ENCODE peak calls at places on chromosomes 13 and 19, in four cellular contexts. One of them, this sample, is unnamed. For H3K4me1, the result is how much of the 10 kb centered on the place peaks cover.

GRCh38 chr19:23391239-23391638 is 4.0 kb downstream of the ZNF91 start:
- DNase-seq in sigmoid colon: no peak
- DNase-seq in CD8-positive, alpha-beta T cell: no peak
- DNase-seq in PC-9: no peak
- DNase-seq in this sample: no peak

GRCh38 chr13:40386586-40386985 is 279.9 kb downstream of the FOXO1 start:
- DNase-seq in sigmoid colon: no peak
- DNase-seq in CD8-positive, alpha-beta T cell: no peak
- DNase-seq in PC-9: no peak
- DNase-seq in this sample: no peak

GRCh38 chr19:35249848-35250711 is 1.3 kb downstream of the LSR start:
- DNase-seq in sigmoid colon: peak
- DNase-seq in CD8-positive, alpha-beta T cell: no peak
- DNase-seq in PC-9: no peak
- DNase-seq in this sample: peak

GRCh38 chr13:28077231-28077630 is 23.1 kb downstream of the FLT3 start:
- DNase-seq in sigmoid colon: no peak
- DNase-seq in CD8-positive, alpha-beta T cell: no peak
- DNase-seq in PC-9: no peak
- DNase-seq in this sample: no peak

GRCh38 chr13:114123448-114123847 is 9.0 kb downstream of the RASA3 start:
- DNase-seq in sigmoid colon: no peak
- DNase-seq in CD8-positive, alpha-beta T cell: no peak
- DNase-seq in PC-9: no peak
- DNase-seq in this sample: no peak

GRCh38 chr13:23984541-23984940 is 87.2 kb upstream of the C1QTNF9B start:
- DNase-seq in sigmoid colon: no peak
- DNase-seq in CD8-positive, alpha-beta T cell: no peak
- DNase-seq in PC-9: no peak
- DNase-seq in this sample: no peak

GRCh38 chr19:35859414-35859813 is 2.7 kb downstream of the KIRREL2 start:
- DNase-seq in sigmoid colon: no peak
- DNase-seq in CD8-positive, alpha-beta T cell: no peak
- DNase-seq in PC-9: no peak
- DNase-seq in this sample: no peak

GRCh38 chr13:40236566-40237168 is 429.8 kb downstream of the FOXO1 start:
- DNase-seq in sigmoid colon: peak
- DNase-seq in CD8-positive, alpha-beta T cell: no peak
- DNase-seq in PC-9: no peak
- DNase-seq in this sample: no peak

GRCh38 chr19:40815223-40815622 is 16.2 kb downstream of the EGLN2 start:
- DNase-seq in sigmoid colon: peak
- DNase-seq in CD8-positive, alpha-beta T cell: no peak
- DNase-seq in PC-9: no peak
- DNase-seq in this sample: no peak

GRCh38 chr19:47319923-47320871 is 10.5 kb downstream of the C5AR1 start:
- DNase-seq in sigmoid colon: no peak
- DNase-seq in CD8-positive, alpha-beta T cell: no peak
- DNase-seq in PC-9: no peak
- DNase-seq in this sample: no peak

GRCh38 chr19:28061111-28061510 is 1151.8 kb downstream of the UQCRFS1 start:
- DNase-seq in sigmoid colon: no peak
- DNase-seq in CD8-positive, alpha-beta T cell: no peak
- DNase-seq in PC-9: no peak
- DNase-seq in this sample: no peak

GRCh38 chr19:19651076-19651475 is 7.6 kb upstream of the GMIP start:
- DNase-seq in sigmoid colon: no peak
- DNase-seq in CD8-positive, alpha-beta T cell: no peak
- DNase-seq in PC-9: no peak
- DNase-seq in this sample: no peak

GRCh38 chr13:48531416-48532145 is 1.3 kb downstream of the RCBTB2 start:
- DNase-seq in sigmoid colon: no peak
- DNase-seq in CD8-positive, alpha-beta T cell: no peak
- DNase-seq in PC-9: no peak
- DNase-seq in this sample: no peak

GRCh38 chr19:34733266-34733825 is 697 bp upstream of the ZNF181 start:
- DNase-seq in sigmoid colon: peak
- DNase-seq in CD8-positive, alpha-beta T cell: no peak
- DNase-seq in PC-9: no peak
- DNase-seq in this sample: no peak

GRCh38 chr19:2494447-2495129 is 18.7 kb downstream of the GADD45B start:
- DNase-seq in sigmoid colon: peak
- DNase-seq in CD8-positive, alpha-beta T cell: peak
- DNase-seq in PC-9: peak
- DNase-seq in this sample: peak

GRCh38 chr13:40440990-40441820 is 225.2 kb downstream of the FOXO1 start:
- DNase-seq in sigmoid colon: peak
- DNase-seq in CD8-positive, alpha-beta T cell: no peak
- DNase-seq in PC-9: peak
- DNase-seq in this sample: no peak

GRCh38 chr19:5515737-5516136 is 52.0 kb downstream of the TINCR start:
- DNase-seq in sigmoid colon: no peak
- DNase-seq in CD8-positive, alpha-beta T cell: no peak
- DNase-seq in PC-9: no peak
- DNase-seq in this sample: no peak

GRCh38 chr19:7993560-7993959 is 11.9 kb downstream of the ELAVL1 start:
- DNase-seq in sigmoid colon: no peak
- DNase-seq in CD8-positive, alpha-beta T cell: no peak
- DNase-seq in PC-9: no peak
- DNase-seq in this sample: no peak

GRCh38 chr19:39224910-39225309 is 19.9 kb downstream of the IFNL3 start:
- DNase-seq in sigmoid colon: no peak
- DNase-seq in CD8-positive, alpha-beta T cell: no peak
- DNase-seq in PC-9: no peak
- DNase-seq in this sample: no peak

GRCh38 chr13:50481936-50482335 is 361.6 kb downstream of the DLEU7 start:
- DNase-seq in sigmoid colon: no peak
- DNase-seq in CD8-positive, alpha-beta T cell: no peak
- DNase-seq in PC-9: no peak
- DNase-seq in this sample: no peak

GRCh38 chr19:12567951-12568350 is 16.7 kb upstream of the ZNF564 start:
- DNase-seq in sigmoid colon: no peak
- DNase-seq in CD8-positive, alpha-beta T cell: no peak
- DNase-seq in PC-9: no peak
- DNase-seq in this sample: no peak

GRCh38 chr19:45854167-45854778 is 8.7 kb downstream of the SYMPK start:
- DNase-seq in sigmoid colon: no peak
- DNase-seq in CD8-positive, alpha-beta T cell: no peak
- DNase-seq in PC-9: no peak
- DNase-seq in this sample: no peak

GRCh38 chr13:113646376-113646775 is 11.6 kb downstream of the ATP4B start:
- DNase-seq in sigmoid colon: peak
- DNase-seq in CD8-positive, alpha-beta T cell: no peak
- DNase-seq in PC-9: no peak
- DNase-seq in this sample: peak

GRCh38 chr19:47776568-47776967 is 1.9 kb upstream of the SELENOW start:
- DNase-seq in sigmoid colon: no peak
- DNase-seq in CD8-positive, alpha-beta T cell: no peak
- DNase-seq in PC-9: peak
- DNase-seq in this sample: no peak

GRCh38 chr13:98910501-98910951 is 67.3 kb downstream of the DOCK9 start:
- DNase-seq in sigmoid colon: no peak
- DNase-seq in CD8-positive, alpha-beta T cell: no peak
- DNase-seq in PC-9: peak
- DNase-seq in this sample: peak

GRCh38 chr19:5936308-5936980 is 22.4 kb downstream of the CAPS start:
- DNase-seq in sigmoid colon: no peak
- DNase-seq in CD8-positive, alpha-beta T cell: no peak
- DNase-seq in PC-9: no peak
- DNase-seq in this sample: no peak

GRCh38 chr13:79943633-79944032 is 397.3 kb downstream of the SPRY2 start:
- DNase-seq in sigmoid colon: no peak
- DNase-seq in CD8-positive, alpha-beta T cell: no peak
- DNase-seq in PC-9: no peak
- DNase-seq in this sample: no peak

GRCh38 chr13:53112522-53112921 is 83.9 kb downstream of the OLFM4 start:
- DNase-seq in sigmoid colon: no peak
- DNase-seq in CD8-positive, alpha-beta T cell: no peak
- DNase-seq in PC-9: no peak
- DNase-seq in this sample: no peak

GRCh38 chr13:106348032-106348431 is 187.4 kb downstream of the EFNB2 start:
- DNase-seq in sigmoid colon: no peak
- DNase-seq in CD8-positive, alpha-beta T cell: no peak
- DNase-seq in PC-9: peak
- DNase-seq in this sample: peak

GRCh38 chr19:4064073-4064550 is 2.6 kb downstream of the ZBTB7A start:
- DNase-seq in sigmoid colon: peak
- DNase-seq in CD8-positive, alpha-beta T cell: no peak
- DNase-seq in PC-9: no peak
- DNase-seq in this sample: no peak

GRCh38 chr13:46166947-46167610 is 14.9 kb downstream of the LCP1 start:
- DNase-seq in sigmoid colon: no peak
- DNase-seq in CD8-positive, alpha-beta T cell: no peak
- DNase-seq in PC-9: no peak
- DNase-seq in this sample: no peak

GRCh38 chr13:46170268-46170667 is 11.7 kb downstream of the LCP1 start:
- DNase-seq in sigmoid colon: no peak
- DNase-seq in CD8-positive, alpha-beta T cell: no peak
- DNase-seq in PC-9: no peak
- DNase-seq in this sample: no peak

GRCh38 chr13:46170687-46171086 is 11.3 kb downstream of the LCP1 start:
- DNase-seq in sigmoid colon: no peak
- DNase-seq in CD8-positive, alpha-beta T cell: no peak
- DNase-seq in PC-9: no peak
- DNase-seq in this sample: no peak

GRCh38 chr13:46168341-46168740 is 13.6 kb downstream of the LCP1 start:
- DNase-seq in sigmoid colon: no peak
- DNase-seq in CD8-positive, alpha-beta T cell: no peak
- DNase-seq in PC-9: no peak
- DNase-seq in this sample: peak

GRCh38 chr13:46168818-46169217 is 13.2 kb downstream of the LCP1 start:
- DNase-seq in sigmoid colon: no peak
- DNase-seq in CD8-positive, alpha-beta T cell: no peak
- DNase-seq in PC-9: no peak
- DNase-seq in this sample: no peak
- H3K4me1 ChIP-seq in sigmoid colon: under half
- H3K4me1 ChIP-seq in CD8-positive, alpha-beta T cell: half or more
- H3K4me1 ChIP-seq in PC-9: under half
- H3K4me1 ChIP-seq in this sample: half or more

DNA sequence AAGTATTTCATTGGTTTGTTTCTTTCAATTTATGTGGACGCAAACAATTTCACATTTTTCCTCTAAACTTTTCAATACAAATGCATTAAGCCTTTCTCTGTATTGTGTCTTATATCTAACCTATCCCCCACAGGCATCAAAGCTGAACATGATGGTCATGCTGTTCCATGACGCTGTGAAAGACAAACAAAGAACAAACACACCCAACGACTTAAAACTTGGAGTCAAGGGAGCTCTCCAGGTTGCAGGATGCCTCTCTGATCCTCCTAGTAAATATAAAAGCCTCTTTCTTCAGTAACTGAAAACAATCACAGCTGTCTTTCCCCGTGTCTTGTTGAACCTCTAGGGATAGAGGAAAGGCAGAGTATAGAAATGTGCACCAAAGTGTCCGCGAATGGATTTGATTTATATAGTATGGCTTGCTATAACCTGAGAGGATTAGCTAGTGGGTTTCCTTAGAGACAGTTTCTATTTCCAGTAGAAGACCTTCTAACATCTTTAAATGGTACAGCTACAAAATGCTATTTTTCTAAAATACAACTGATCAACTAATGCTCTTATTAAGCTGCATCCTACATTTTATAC is 43.1 kb downstream of the PCDH9 start:
- DNase-seq in sigmoid colon: no peak
- DNase-seq in CD8-positive, alpha-beta T cell: no peak
- DNase-seq in PC-9: no peak
- DNase-seq in this sample: no peak
- H3K4me1 ChIP-seq in sigmoid colon: under half
- H3K4me1 ChIP-seq in CD8-positive, alpha-beta T cell: under half
- H3K4me1 ChIP-seq in PC-9: under half
- H3K4me1 ChIP-seq in this sample: under half

GRCh38 chr13:30559274-30559673 is 58.4 kb upstream of the USPL1 start:
- DNase-seq in sigmoid colon: no peak
- DNase-seq in CD8-positive, alpha-beta T cell: no peak
- DNase-seq in PC-9: no peak
- DNase-seq in this sample: no peak

GRCh38 chr13:30565658-30566057 is 52.1 kb upstream of the USPL1 start:
- DNase-seq in sigmoid colon: no peak
- DNase-seq in CD8-positive, alpha-beta T cell: no peak
- DNase-seq in PC-9: no peak
- DNase-seq in this sample: no peak

GRCh38 chr13:30561506-30561905 is 56.2 kb upstream of the USPL1 start:
- DNase-seq in sigmoid colon: no peak
- DNase-seq in CD8-positive, alpha-beta T cell: no peak
- DNase-seq in PC-9: no peak
- DNase-seq in this sample: no peak

GRCh38 chr13:30567072-30567471 is 50.6 kb upstream of the USPL1 start:
- DNase-seq in sigmoid colon: no peak
- DNase-seq in CD8-positive, alpha-beta T cell: no peak
- DNase-seq in PC-9: no peak
- DNase-seq in this sample: no peak

DNA sequence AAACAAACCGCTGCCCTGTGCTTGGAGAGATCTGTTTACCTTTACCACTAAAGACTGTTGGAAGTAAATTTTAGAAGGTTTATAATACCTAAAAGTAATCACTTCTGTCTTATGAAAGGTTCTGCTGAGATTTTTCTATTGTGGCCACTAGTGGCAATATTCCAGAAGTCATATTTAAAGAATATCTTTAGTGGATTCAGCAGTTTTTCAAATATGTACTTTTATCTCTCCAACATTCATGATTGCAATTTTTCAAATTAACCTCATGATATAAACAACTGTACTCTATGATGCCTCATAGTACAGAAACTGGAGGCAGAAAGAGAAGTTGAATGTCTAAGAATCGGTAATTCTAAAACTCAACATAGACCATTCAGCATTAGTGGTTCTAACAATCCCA is 53.2 kb upstream of the USPL1 start:
- DNase-seq in sigmoid colon: no peak
- DNase-seq in CD8-positive, alpha-beta T cell: no peak
- DNase-seq in PC-9: no peak
- DNase-seq in this sample: no peak
- H3K4me1 ChIP-seq in sigmoid colon: under half
- H3K4me1 ChIP-seq in CD8-positive, alpha-beta T cell: under half
- H3K4me1 ChIP-seq in PC-9: under half
- H3K4me1 ChIP-seq in this sample: under half

DNA sequence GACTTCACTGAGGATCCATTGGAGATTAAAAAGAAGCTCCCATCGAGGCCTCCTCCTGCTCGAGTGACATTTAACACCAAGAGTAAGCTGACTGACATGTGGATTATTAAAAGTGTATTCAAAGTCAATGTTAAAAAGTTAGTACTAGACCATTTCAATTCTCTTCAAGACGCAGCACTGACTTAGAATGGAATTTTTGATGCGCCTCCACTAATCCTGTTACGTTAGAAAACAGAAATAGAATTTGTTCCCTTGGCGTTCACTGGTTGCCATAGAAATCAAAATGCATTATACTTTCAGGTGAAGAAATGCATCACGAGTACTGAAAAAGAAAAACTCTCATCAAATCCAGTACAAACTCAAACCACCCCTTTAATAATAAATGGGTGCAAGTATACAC is 42.2 kb downstream of the BRD4 start:
- DNase-seq in sigmoid colon: no peak
- DNase-seq in CD8-positive, alpha-beta T cell: no peak
- DNase-seq in PC-9: no peak
- DNase-seq in this sample: no peak
- H3K4me1 ChIP-seq in sigmoid colon: half or more
- H3K4me1 ChIP-seq in CD8-positive, alpha-beta T cell: half or more
- H3K4me1 ChIP-seq in PC-9: under half
- H3K4me1 ChIP-seq in this sample: under half